ENCODE peak calls at places on chromosomes 7 and 10, in six cellular contexts. I, Q, S, P, R and E are unnamed samples.
A peak's percentile ranks its signal among the peaks of the same experiment; 100 is the strongest.

GRCh38 chr7:100802951-100803350 is 24.4 kb downstream of the EPHB4 start:
- DNase-seq in I (no peak), Q (no peak), S (no peak), P (no peak), R (no peak), E (no peak)

GRCh38 chr7:17849504-17849903 is 90.8 kb downstream of the SNX13 start:
- DNase-seq in I (peak; percentile 64), Q (no peak), S (no peak), P (peak; percentile 57), R (no peak), E (peak; percentile 45)

GRCh38 chr10:113890769-113891168 is 36.3 kb downstream of the NHLRC2 start:
- DNase-seq in I (no peak), Q (no peak), S (no peak), P (no peak), R (no peak), E (peak; percentile 65)

GRCh38 chr10:124605856-124606812 is 138.0 kb downstream of the FAM53B start:
- DNase-seq in I (no peak), Q (no peak), S (no peak), P (no peak), R (peak; percentile 48), E (no peak)

GRCh38 chr7:96663457-96663856 is 46.2 kb downstream of the SEM1 start:
- DNase-seq in I (no peak), Q (no peak), S (no peak), P (no peak), R (no peak), E (no peak)

GRCh38 chr10:86857097-86857825 is 100.2 kb downstream of the MMRN2 start:
- DNase-seq in I (peak; percentile 88), Q (peak; percentile 63), S (no peak), P (peak; percentile 52), R (no peak), E (peak; percentile 96)

GRCh38 chr10:100364735-100365391 is 17.8 kb downstream of the SCD start:
- DNase-seq in I (peak; percentile 60), Q (peak; percentile 86), S (no peak), P (peak; percentile 89), R (no peak), E (peak; percentile 96)

GRCh38 chr10:50362547-50363125 is 111.3 kb upstream of the ASAH2 start:
- DNase-seq in I (peak; percentile 14), Q (no peak), S (no peak), P (no peak), R (no peak), E (no peak)

GRCh38 chr7:104914427-104914826 is 99.6 kb upstream of the KMT2E start:
- DNase-seq in I (no peak), Q (no peak), S (no peak), P (no peak), R (no peak), E (no peak)

GRCh38 chr7:66377714-66378113 is 172.6 kb downstream of the TPST1 start:
- DNase-seq in I (no peak), Q (no peak), S (no peak), P (no peak), R (no peak), E (no peak)

GRCh38 chr10:90906596-90906995 is 14.3 kb downstream of the ANKRD1 start:
- DNase-seq in I (no peak), Q (no peak), S (no peak), P (no peak), R (no peak), E (no peak)

GRCh38 chr10:94125856-94126255 is 132.1 kb downstream of the PLCE1 start:
- DNase-seq in I (peak; percentile 94), Q (no peak), S (no peak), P (peak; percentile 83), R (no peak), E (peak; percentile 25)

GRCh38 chr7:105161366-105161765 is 147.4 kb downstream of the KMT2E start:
- DNase-seq in I (no peak), Q (no peak), S (no peak), P (no peak), R (no peak), E (no peak)

GRCh38 chr7:70752794-70753241 is 379.1 kb upstream of the GALNT17 start:
- DNase-seq in I (peak; percentile 57), Q (no peak), S (no peak), P (peak; percentile 35), R (no peak), E (peak; percentile 76)

GRCh38 chr7:133730360-133730759 is 396.8 kb upstream of the LRGUK start:
- DNase-seq in I (peak; percentile 21), Q (no peak), S (no peak), P (no peak), R (no peak), E (no peak)

GRCh38 chr10:62779487-62780248 is 24.9 kb upstream of the ADO start:
- DNase-seq in I (peak; percentile 4), Q (no peak), S (no peak), P (peak; percentile 8), R (no peak), E (no peak)

GRCh38 chr7:20214787-20215669 is 2.2 kb downstream of the MACC1 start:
- DNase-seq in I (no peak), Q (no peak), S (no peak), P (peak; percentile 45), R (peak; percentile 54), E (peak; percentile 72)

GRCh38 chr10:95404864-95405263 is 114.1 kb upstream of the PDLIM1 start:
- DNase-seq in I (no peak), Q (no peak), S (no peak), P (no peak), R (no peak), E (no peak)

GRCh38 chr7:32679192-32679591 is 183.9 kb downstream of the AVL9 start:
- DNase-seq in I (no peak), Q (no peak), S (no peak), P (no peak), R (no peak), E (no peak)

GRCh38 chr7:126856691-126857291 is 395.9 kb downstream of the GRM8 start:
- DNase-seq in I (no peak), Q (no peak), S (peak; percentile 24), P (no peak), R (no peak), E (peak; percentile 66)

GRCh38 chr10:106609466-106609865 is 555.0 kb downstream of the SORCS1 start:
- DNase-seq in I (no peak), Q (no peak), S (no peak), P (no peak), R (no peak), E (no peak)

GRCh38 chr10:99538287-99538917 is 5.7 kb downstream of the NKX2-3 start:
- DNase-seq in I (no peak), Q (peak; percentile 35), S (no peak), P (peak; percentile 26), R (no peak), E (no peak)

GRCh38 chr7:115297651-115298050 is 375.8 kb downstream of the MDFIC start:
- DNase-seq in I (peak; percentile 64), Q (no peak), S (no peak), P (peak; percentile 53), R (peak; percentile 67), E (peak; percentile 5)

GRCh38 chr10:78752708-78753107 is 316.1 kb upstream of the ZMIZ1 start:
- DNase-seq in I (peak; percentile 10), Q (no peak), S (no peak), P (peak; percentile 50), R (no peak), E (peak; percentile 87)

GRCh38 chr7:50792342-50793114 is 9.8 kb upstream of the GRB10 start:
- DNase-seq in I (peak; percentile 58), Q (no peak), S (no peak), P (peak; percentile 71), R (peak; percentile 58), E (peak; percentile 77)

GRCh38 chr10:113047605-113047962 is 97.5 kb downstream of the TCF7L2 start:
- DNase-seq in I (no peak), Q (no peak), S (no peak), P (peak; percentile 59), R (no peak), E (no peak)

GRCh38 chr10:13717936-13718772 is 131.4 kb downstream of the PRPF18 start:
- DNase-seq in I (peak; percentile 95), Q (peak; percentile 36), S (no peak), P (peak; percentile 77), R (no peak), E (no peak)

GRCh38 chr7:54201501-54201900 is 340.7 kb upstream of the VSTM2A start:
- DNase-seq in I (no peak), Q (no peak), S (no peak), P (no peak), R (no peak), E (no peak)
- H3K23ac ChIP-seq in I (no peak overlapping the region), Q (no peak overlapping the region), S (peak overlapping the region; percentile 6), P (no peak overlapping the region), R (peak overlapping the region; percentile 14), E (no peak overlapping the region)

DNA sequence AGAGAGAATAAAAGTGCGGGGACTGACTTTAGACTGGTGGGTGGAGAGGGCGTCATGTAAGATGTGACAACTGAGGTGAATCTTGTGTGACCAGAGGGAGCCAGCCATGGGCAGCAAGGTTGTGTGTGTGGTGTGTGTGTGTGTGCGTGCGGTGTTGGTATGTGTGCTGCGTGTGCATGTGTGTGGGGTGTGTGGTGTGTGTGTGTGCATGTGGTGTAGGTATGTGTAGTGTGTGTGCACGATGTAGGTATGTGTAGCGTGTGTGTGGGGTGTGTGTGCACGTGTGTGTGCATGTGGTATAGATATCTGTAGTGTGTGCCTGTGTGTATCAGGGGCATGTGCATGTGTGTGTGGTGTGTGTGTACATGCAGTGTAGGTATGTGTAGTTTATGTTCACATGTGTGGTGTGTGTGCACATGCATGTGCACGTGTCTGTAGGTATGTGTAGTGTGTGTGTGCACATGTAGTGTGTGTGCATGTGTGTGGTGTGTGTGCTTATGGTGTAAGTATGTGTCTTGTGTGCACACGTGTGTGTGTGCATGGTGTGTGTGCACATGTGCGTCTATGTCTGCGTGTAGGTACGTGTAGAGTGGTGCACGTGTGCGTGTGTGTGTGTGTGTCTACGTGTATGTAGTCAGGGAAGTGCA is 312.3 kb upstream of the MKI67 start:
- DNase-seq in I (no peak), Q (no peak), S (no peak), P (no peak), R (no peak), E (no peak)
- H3K23ac ChIP-seq in I (no peak overlapping the region), Q (no peak overlapping the region), S (no peak overlapping the region), P (no peak overlapping the region), R (peak overlapping the region; percentile 11), E (no peak overlapping the region)

DNA sequence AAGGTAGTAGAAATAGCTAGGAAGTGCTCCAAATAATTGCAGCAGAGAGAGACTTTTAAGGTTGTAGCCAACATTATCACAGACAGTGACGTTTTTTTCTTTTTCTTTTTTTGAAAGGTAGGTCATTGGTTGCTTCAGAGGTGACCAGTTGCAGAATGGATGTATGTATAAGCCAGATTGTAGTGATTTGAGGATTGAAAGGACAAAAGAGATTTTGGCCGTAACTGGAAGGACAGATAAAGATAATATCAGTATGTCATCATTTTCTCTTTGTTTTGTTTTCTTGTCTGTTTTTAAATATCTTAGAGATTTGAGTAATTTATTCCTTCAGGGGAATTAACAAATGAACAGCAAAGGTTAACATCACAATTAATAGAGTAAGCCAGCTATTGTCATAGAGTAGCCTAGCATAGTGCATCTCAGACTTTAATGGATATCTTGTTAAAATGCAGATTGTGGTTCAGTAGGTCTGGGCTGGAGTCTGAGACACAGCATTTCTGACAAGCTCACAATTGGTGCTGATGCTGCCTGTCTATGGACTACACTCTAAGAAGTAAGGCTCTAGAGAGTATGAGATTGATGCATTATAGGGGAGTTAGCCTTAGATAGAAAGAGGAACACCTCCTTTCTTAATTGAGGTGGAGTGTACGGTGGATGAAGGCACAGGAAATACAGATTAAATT is 28.3 kb downstream of the CDK13 start:
- DNase-seq in I (no peak), Q (no peak), S (no peak), P (no peak), R (no peak), E (no peak)
- H3K23ac ChIP-seq in I (peak overlapping the region; percentile 6), Q (no peak overlapping the region), S (no peak overlapping the region), P (no peak overlapping the region), R (no peak overlapping the region), E (no peak overlapping the region)

GRCh38 chr10:131745591-131745990 is 155.2 kb upstream of the PPP2R2D start:
- DNase-seq in I (no peak), Q (no peak), S (no peak), P (no peak), R (no peak), E (no peak)
- H3K23ac ChIP-seq in I (no peak overlapping the region), Q (no peak overlapping the region), S (peak overlapping the region; percentile 50), P (no peak overlapping the region), R (no peak overlapping the region), E (no peak overlapping the region)